ENCODE peak calls at places on chromosomes 12 and 14, in nine cellular contexts. I is suprapubic skin, R is IMR-90, W is testis, K is pancreas, X is fibroblast of lung, Q is tibial artery, G is small intestine, U is AG04450. V is an unnamed sample. For H3K27me3, the result is how much of the 10 kb centered on the place peaks cover.

GRCh38 chr14:102690509-102691286 is 86.6 kb upstream of the TRAF3 start:
- DNase-seq in U (no peak), Q (no peak), K (no peak), R (no peak), I (no peak), X (no peak), G (peak), W (no peak), V (no peak)

GRCh38 chr14:52333823-52334657 is 19.9 kb downstream of the PTGER2 start:
- DNase-seq in Q (no peak), I (no peak), U (no peak), G (no peak), R (peak), K (no peak), X (no peak), W (peak), V (no peak)

GRCh38 chr12:104686196-104686595 is 229.4 kb downstream of the CHST11 start:
- DNase-seq in X (peak), K (no peak), W (no peak), R (peak), G (no peak), I (no peak), Q (no peak), U (no peak), V (no peak)

GRCh38 chr12:6818246-6819006 is 3.2 kb upstream of the GPR162 start:
- DNase-seq in I (no peak), R (no peak), G (no peak), X (no peak), K (no peak), Q (no peak), U (no peak), W (no peak), V (no peak)

GRCh38 chr12:84763112-84763511 is 149.5 kb downstream of the SLC6A15 start:
- DNase-seq in G (no peak), K (no peak), R (peak), I (no peak), X (peak), Q (no peak), U (no peak), W (no peak), V (no peak)

GRCh38 chr14:96239759-96240158 is 16.3 kb upstream of the BDKRB1 start:
- DNase-seq in Q (no peak), G (peak), K (no peak), X (no peak), U (no peak), I (no peak), W (no peak), R (no peak), V (no peak)

GRCh38 chr14:83870556-83870955 is 1659.4 kb upstream of the FLRT2 start:
- DNase-seq in X (no peak), W (no peak), R (no peak), Q (no peak), U (no peak), I (no peak), G (no peak), K (no peak), V (no peak)

GRCh38 chr12:111446044-111446581 is 40.4 kb downstream of the SH2B3 start:
- DNase-seq in R (peak), K (peak), X (peak), G (peak), U (peak), W (no peak), I (peak), Q (peak), V (no peak)

GRCh38 chr14:24837280-24838046 is 203.5 kb upstream of the GZMB start:
- DNase-seq in U (no peak), G (no peak), I (no peak), X (peak), R (peak), Q (no peak), K (no peak), W (no peak), V (no peak)

GRCh38 chr12:53840316-53840715 is 88.5 kb upstream of the CISTR start:
- DNase-seq in U (no peak), R (no peak), X (no peak), K (no peak), W (no peak), I (no peak), G (no peak), Q (no peak), V (no peak)

GRCh38 chr12:53838978-53839377 is 87.2 kb upstream of the CISTR start:
- DNase-seq in I (no peak), X (no peak), W (no peak), U (no peak), K (no peak), G (no peak), R (no peak), Q (no peak), V (no peak)

GRCh38 chr12:53836119-53836655 is 84.4 kb upstream of the CISTR start:
- DNase-seq in W (no peak), Q (no peak), I (no peak), X (no peak), U (no peak), R (no peak), G (no peak), K (no peak), V (no peak)
- H3K27me3 ChIP-seq in W (under half), Q (under half), I (under half), X (under half), U (under half), R (under half), G (under half), K (under half), V (under half)

DNA sequence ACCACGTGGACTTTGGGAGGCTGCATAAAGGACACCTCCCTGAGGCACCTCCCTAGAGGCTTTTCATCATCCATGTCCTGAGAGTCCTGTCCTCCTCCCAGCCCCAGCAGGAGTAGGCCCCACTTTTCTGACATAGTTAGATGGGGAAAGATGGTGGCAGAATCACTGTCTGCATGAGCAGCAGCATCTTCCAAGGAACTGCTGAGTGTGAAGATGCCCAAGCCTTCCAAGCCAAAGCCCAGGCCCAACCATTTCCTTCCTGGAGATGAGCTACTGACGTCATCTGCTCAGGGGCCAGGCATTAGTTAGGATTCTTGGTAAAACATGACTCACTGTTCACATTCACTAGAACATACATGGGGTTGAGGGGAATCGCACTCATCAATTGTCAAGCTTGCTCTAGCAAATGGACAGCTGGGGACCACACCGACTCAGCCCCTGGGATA is 37.3 kb downstream of the VDR start:
- DNase-seq in U (peak), W (no peak), G (no peak), Q (no peak), I (no peak), K (no peak), X (peak), R (peak), V (no peak)
- H3K27ac ChIP-seq in U (peak), W (no peak), G (peak), Q (no peak), I (no peak), K (no peak), X (peak), R (peak), V (no peak)

GRCh38 chr12:113612076-113612728 is 140.5 kb upstream of the LHX5 start:
- DNase-seq in W (no peak), R (no peak), K (no peak), I (no peak), Q (no peak), G (no peak), X (no peak), U (no peak), V (no peak)
- H3K27me3 ChIP-seq in W (under half), R (under half), K (under half), I (half or more), Q (under half), G (under half), X (under half), U (under half), V (under half)

GRCh38 chr14:77035267-77035666 is 6.8 kb upstream of the IRF2BPL start:
- DNase-seq in G (no peak), U (no peak), X (no peak), W (no peak), I (no peak), Q (no peak), K (no peak), R (no peak), V (no peak)
- H3K27ac ChIP-seq in G (peak), U (no peak), X (no peak), W (no peak), I (no peak), Q (peak), K (peak), R (peak), V (no peak)

GRCh38 chr12:52730383-52730782 is 27.1 kb upstream of the KRT77 start:
- DNase-seq in R (no peak), K (no peak), W (no peak), U (no peak), I (no peak), Q (peak), G (no peak), X (no peak), V (no peak)

GRCh38 chr12:52728374-52728773 is 25.1 kb upstream of the KRT77 start:
- DNase-seq in W (no peak), U (no peak), I (no peak), X (no peak), R (no peak), K (no peak), G (no peak), Q (no peak), V (no peak)

GRCh38 chr12:52727037-52727436 is 23.7 kb upstream of the KRT77 start:
- DNase-seq in K (no peak), X (no peak), U (no peak), Q (no peak), R (no peak), I (no peak), W (no peak), G (no peak), V (no peak)

GRCh38 chr12:52729147-52729546 is 25.8 kb upstream of the KRT77 start:
- DNase-seq in K (no peak), G (no peak), X (no peak), Q (no peak), R (no peak), I (no peak), U (no peak), W (no peak), V (no peak)

GRCh38 chr12:52730793-52731192 is 27.5 kb upstream of the KRT77 start:
- DNase-seq in K (no peak), U (no peak), R (no peak), W (no peak), Q (no peak), I (no peak), G (no peak), X (no peak), V (no peak)
- H3K27me3 ChIP-seq in K (under half), U (under half), R (under half), W (under half), Q (under half), I (under half), G (under half), X (under half), V (under half)

DNA sequence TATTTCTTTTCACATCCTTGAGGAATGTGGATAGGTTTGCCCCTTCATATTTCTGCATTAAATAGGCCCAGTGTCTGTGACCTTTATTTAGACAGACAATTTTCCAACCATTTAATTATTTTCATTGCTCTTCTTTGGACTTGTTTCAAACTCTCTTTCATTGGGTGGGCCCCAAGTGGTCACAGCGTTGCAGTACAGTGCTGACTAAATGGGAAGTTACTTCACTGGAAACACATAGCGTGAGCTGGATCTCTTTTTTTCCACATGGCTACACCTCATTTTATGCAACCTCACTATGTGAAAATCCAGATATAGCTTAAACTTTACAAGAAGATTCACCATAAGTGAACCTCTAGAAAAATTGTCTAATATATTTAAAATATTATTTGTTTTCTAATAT is 438.9 kb downstream of the ADAMTS20 start:
- DNase-seq in U (no peak), X (peak), I (no peak), W (no peak), G (no peak), R (no peak), K (no peak), Q (no peak), V (peak)
- H3K27ac ChIP-seq in U (no peak), X (no peak), I (no peak), W (no peak), G (no peak), R (no peak), K (no peak), Q (no peak), V (no peak)

GRCh38 chr12:119068129-119068856 is 87.0 kb downstream of the SRRM4 start:
- DNase-seq in X (no peak), Q (no peak), K (no peak), R (no peak), G (no peak), U (no peak), I (no peak), W (no peak), V (no peak)
- H3K27me3 ChIP-seq in X (under half), Q (under half), K (under half), R (under half), G (under half), U (under half), I (under half), W (under half), V (under half)

DNA sequence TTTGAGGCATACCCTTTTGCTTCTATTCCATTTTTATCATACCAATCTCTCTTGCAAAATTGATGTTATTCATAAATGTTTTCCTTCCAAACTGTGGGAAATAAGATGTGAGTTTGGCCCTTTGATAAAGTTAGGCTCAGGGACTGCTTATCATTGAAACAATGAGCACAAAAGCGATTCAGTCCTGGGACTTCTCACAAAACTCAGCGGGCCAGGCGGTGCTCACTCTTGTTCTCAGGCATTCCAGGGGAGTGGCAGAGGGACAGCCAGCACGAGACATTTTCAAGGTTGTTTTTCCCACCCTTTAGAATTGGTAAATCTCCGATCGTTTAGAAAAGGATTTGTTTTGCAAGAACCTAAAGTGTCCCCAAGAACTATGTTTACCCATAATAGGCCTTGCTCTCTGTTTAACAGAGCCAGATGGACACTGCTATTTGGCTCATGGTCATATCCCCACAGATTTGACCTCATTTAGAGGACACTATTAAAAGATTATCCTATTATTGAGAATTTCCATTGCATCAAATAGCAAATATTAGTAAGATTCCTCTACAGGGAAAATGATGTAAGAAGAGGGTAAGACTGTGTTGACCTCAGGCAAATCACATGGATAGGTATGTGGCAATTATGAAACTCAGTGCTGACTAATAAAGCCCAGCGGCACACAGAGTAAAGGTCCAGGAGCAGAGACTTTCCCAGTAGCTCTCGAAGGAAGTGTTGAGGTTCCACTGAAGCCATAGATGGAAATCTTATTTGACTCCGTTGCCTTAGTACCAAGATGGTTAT is 102.7 kb upstream of the USP44 start:
- DNase-seq in R (peak), U (peak), K (peak), I (no peak), W (no peak), Q (no peak), X (peak), G (no peak), V (no peak)
- H3K27ac ChIP-seq in R (peak), U (peak), K (peak), I (no peak), W (peak), Q (peak), X (peak), G (no peak), V (no peak)

GRCh38 chr14:21534576-21534975 is 8.4 kb upstream of the SALL2 start:
- DNase-seq in K (no peak), G (no peak), I (no peak), X (no peak), Q (no peak), W (no peak), U (no peak), R (no peak), V (no peak)
- H3K27me3 ChIP-seq in K (under half), G (under half), I (under half), X (under half), Q (under half), W (under half), U (half or more), R (half or more), V (under half)

GRCh38 chr14:64217747-64218146 is 76.4 kb downstream of the ESR2 start:
- DNase-seq in Q (no peak), G (no peak), R (no peak), W (no peak), I (no peak), X (no peak), K (no peak), U (no peak), V (no peak)
- H3K27ac ChIP-seq in Q (no peak), G (no peak), R (no peak), W (peak), I (no peak), X (no peak), K (peak), U (no peak), V (no peak)